ENCODE peak calls at places on chromosome 17, in six cellular contexts. G is K562, U is HepG2, O is GM12878, K is SK-N-SH, I is H1. C is an unnamed sample.

GRCh38 chr17:351875-352420 is 659 bp downstream of the RPH3AL start:
- DNase-seq in G (no peak), U (no peak), O (no peak), K (no peak), I (no peak), C (no peak)

GRCh38 chr17:66968916-66969315 is 4.4 kb downstream of the CACNG4 start:
- DNase-seq in G (no peak), U (no peak), O (no peak), K (no peak), I (no peak), C (no peak)

GRCh38 chr17:74644419-74644818 is 20.9 kb upstream of the CD300E start:
- DNase-seq in G (no peak), U (no peak), O (no peak), K (no peak), I (no peak), C (no peak)

GRCh38 chr17:36608794-36609497 is 7.6 kb downstream of the MRM1 start:
- DNase-seq in G (peak), U (no peak), O (no peak), K (no peak), I (peak), C (no peak)

GRCh38 chr17:37844158-37844976 is 79.8 kb upstream of the TBC1D3K start:
- DNase-seq in G (peak), U (peak), O (no peak), K (peak), I (peak), C (peak)

GRCh38 chr17:73829676-73830280 is 185.5 kb upstream of the SDK2 start:
- DNase-seq in G (no peak), U (no peak), O (no peak), K (no peak), I (no peak), C (no peak)

GRCh38 chr17:47694018-47694817 is at the start of gene TBKBP1:
- DNase-seq in G (peak), U (peak), O (no peak), K (peak), I (peak), C (peak)

GRCh38 chr17:43020789-43021738 is 1.1 kb downstream of the VAT1 start:
- DNase-seq in G (peak), U (peak), O (no peak), K (peak), I (peak), C (peak)

DNA sequence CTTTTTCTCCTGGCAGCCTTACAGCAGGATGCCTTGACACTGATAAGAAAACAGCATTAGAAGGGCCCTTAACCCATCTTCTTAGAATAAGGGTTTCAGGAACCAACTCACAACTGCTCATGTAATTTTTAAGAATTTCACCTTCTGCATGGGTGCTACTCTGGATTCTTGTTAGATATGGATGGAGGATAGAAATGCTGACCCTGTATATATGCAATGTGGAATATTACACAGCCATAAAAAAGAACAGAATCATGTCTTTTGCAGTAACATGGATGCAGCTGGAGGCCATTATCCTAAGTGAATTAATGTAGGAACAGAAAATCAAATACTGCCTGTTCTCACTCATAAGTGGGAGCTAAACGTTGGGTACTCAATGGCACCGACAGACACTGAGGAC is 423.5 kb downstream of the CA10 start:
- DNase-seq in G (no peak), U (no peak), O (no peak), K (no peak), I (no peak), C (no peak)
- TF ChIP-seq CHD2 in G (no peak), U (no peak), O (no peak), K (no peak), I (no peak), C (no peak)

GRCh38 chr17:17300624-17301568 is 2.3 kb upstream of the NT5M start:
- DNase-seq in G (no peak), U (no peak), O (no peak), K (no peak), I (peak), C (peak)
- TF ChIP-seq CHD2 in G (no peak), U (no peak), O (no peak), K (no peak), I (no peak), C (no peak)

GRCh38 chr17:57984226-57984890 is 3.7 kb downstream of the VEZF1 start:
- DNase-seq in G (no peak), U (no peak), O (no peak), K (no peak), I (no peak), C (no peak)
- TF ChIP-seq CHD2 in G (no peak), U (no peak), O (no peak), K (no peak), I (no peak), C (no peak)

GRCh38 chr17:82483836-82484235 is 25.3 kb downstream of the NARF start:
- DNase-seq in G (no peak), U (no peak), O (no peak), K (no peak), I (no peak), C (no peak)
- TF ChIP-seq CHD2 in G (no peak), U (no peak), O (no peak), K (no peak), I (no peak), C (no peak)

DNA sequence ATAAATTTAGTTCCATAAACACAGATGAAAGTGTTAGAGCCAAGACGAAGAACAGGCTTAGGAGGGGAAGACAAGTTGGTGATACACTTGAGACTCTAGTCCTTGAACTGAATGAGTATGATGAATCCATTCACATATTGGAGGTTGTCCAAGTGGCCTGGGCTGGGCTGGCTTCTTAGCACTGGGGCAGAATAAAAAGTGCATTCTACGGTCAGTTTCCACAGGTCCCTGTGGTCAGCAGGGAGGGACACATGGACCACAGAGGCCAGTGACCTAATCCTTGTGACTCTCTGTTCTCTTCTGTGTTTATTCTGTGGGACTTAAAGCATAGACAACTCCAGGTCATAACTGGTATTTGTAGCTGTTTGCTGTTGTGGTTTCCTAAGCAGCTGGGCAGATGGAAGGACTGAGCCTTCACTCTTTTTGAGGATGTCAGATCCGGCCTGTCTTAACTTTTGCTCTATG is 98.5 kb upstream of the SMIM36 start:
- DNase-seq in G (no peak), U (no peak), O (no peak), K (no peak), I (no peak), C (no peak)
- TF ChIP-seq CHD2 in G (no peak), U (no peak), O (no peak), K (no peak), I (no peak), C (no peak)

DNA sequence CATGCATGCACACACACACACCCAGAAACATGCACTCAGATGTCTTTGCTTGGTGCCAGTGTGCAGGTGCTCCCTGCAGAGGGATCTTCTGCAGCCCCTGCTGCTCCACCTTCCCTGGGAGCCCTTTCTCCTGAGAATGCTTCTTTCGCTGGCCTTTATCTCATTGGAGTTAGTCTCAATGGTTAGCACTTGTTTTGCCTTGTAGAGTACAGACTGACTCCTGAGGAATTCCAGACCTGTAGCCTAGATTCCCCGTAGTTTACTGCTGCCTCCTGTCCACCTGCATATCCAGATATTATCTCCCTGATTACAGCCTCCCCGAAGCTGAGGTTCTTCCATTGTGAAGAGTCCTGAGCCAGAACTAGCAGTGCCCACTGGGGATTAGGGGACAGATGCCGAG is 3.1 kb upstream of the KRT12 start:
- DNase-seq in G (no peak), U (no peak), O (no peak), K (no peak), I (no peak), C (no peak)
- TF ChIP-seq CHD2 in G (no peak), U (no peak), O (no peak), K (no peak), I (no peak), C (no peak)

DNA sequence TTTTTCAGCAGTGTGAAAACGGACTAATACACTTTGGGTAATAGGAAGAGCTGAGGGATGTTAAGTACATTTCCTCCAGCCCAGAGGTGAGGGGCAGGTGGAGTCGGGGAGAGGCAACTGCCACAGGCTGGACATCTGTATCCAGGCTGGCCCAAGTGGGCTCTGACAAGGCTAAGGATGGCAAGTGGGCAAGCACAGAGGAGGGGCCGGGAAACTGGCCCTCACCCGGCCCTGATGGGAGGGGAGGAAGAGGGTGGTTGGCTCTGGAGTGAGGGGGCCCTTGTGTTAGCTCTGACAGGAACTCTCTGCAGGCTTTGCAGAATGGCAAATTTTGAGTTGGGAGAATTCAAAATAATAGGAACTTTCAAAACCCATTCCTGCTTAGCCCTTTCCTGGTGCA is 251.0 kb upstream of the TNRC6C start:
- DNase-seq in G (no peak), U (no peak), O (no peak), K (no peak), I (peak), C (no peak)
- TF ChIP-seq CHD2 in G (no peak), U (no peak), O (no peak), K (no peak), I (no peak), C (no peak)

GRCh38 chr17:6749519-6749918 is 6.3 kb upstream of the XAF1 start:
- DNase-seq in G (no peak), U (no peak), O (no peak), K (no peak), I (no peak), C (no peak)
- TF ChIP-seq CHD2 in G (no peak), U (no peak), O (no peak), K (no peak), I (no peak), C (no peak)

DNA sequence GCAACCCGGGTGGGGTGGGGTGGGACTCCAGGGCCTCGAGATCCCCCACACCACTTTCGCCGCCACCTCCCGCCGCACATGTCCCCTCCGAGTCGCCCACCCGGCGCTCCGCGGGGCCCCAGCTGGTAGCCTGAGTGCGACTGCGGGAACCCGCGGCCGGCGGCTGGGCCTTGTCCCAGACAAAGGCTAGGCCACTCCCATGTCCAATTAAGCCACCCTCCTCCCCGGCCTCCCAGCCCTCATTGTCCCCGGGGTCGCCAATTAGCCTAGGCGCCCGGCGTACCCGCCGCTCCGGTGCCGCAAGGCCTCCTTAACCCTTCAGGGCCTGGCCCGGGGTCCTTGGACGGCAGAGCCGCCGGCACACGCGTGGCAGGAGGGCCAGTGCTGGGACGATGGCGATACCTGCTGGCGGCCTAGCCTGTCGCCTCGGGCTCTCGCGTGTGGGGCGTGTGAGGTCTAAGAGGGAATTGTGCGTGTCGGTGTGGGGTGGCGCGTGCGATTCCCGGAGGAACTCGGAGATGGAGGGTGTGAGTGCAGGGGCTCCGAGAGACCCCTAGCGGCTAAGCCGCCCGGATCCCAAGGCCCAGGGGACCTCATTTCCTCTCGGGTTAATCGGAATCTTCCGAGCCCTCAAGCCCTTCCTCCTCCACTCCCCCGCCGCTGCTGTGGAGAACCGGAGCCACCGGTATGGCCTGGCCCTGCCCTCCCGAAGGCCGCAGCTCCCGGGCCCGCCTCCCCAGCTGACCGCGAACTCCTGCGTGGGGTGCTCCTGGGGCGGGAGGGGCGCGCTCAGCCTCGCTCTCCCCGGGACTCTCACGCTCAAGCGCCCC is 11.7 kb downstream of the TBX2 start:
- DNase-seq in G (no peak), U (no peak), O (no peak), K (peak), I (peak), C (peak)
- TF ChIP-seq CHD2 in G (no peak), U (no peak), O (no peak), K (no peak), I (no peak), C (no peak)

GRCh38 chr17:9228408-9229159 is 207.3 kb downstream of the NTN1 start:
- DNase-seq in G (no peak), U (no peak), O (no peak), K (no peak), I (no peak), C (no peak)
- TF ChIP-seq CHD2 in G (no peak), U (no peak), O (no peak), K (no peak), I (no peak), C (no peak)